ENCODE peak calls at places on chromosomes 4 and X, in seven cellular contexts. R is astrocyte of the spinal cord; G is CD4-positive, CD25-positive, alpha-beta regulatory T cell; F is HFF-Myc; S is adipocyte; K is mucosa of descending colon; I is transverse colon. M is an unnamed sample.

GRCh38 chr4:152224872-152225420 is 310.9 kb downstream of the FBXW7 start:
- DNase-seq in R (no peak), G (no peak), F (no peak), S (no peak), K (no peak), I (no peak), M (no peak)

GRCh38 chr4:155442267-155443105 is 65.7 kb upstream of the MAP9 start:
- DNase-seq in R (peak), G (no peak), F (peak), S (peak), K (peak), I (peak), M (peak)

GRCh38 chrX:130831347-130831722 is 71.7 kb downstream of the ENOX2 start:
- DNase-seq in R (no peak), G (no peak), F (no peak), S (no peak), K (no peak), I (no peak), M (no peak)

GRCh38 chr4:71167083-71167482 is 171.7 kb upstream of the SLC4A4 start:
- DNase-seq in R (no peak), G (no peak), F (no peak), S (no peak), K (no peak), I (no peak), M (no peak)

GRCh38 chrX:46704767-46705386 is 54.0 kb downstream of the SLC9A7 start:
- DNase-seq in R (peak), G (no peak), F (no peak), S (peak), K (no peak), I (no peak), M (no peak)

GRCh38 chrX:100424012-100424411 is 13.9 kb upstream of the PCDH19 start:
- DNase-seq in R (no peak), G (no peak), F (no peak), S (no peak), K (no peak), I (no peak), M (no peak)

GRCh38 chr4:70627620-70628019 is 924 bp upstream of the ENAM start:
- DNase-seq in R (no peak), G (no peak), F (no peak), S (peak), K (no peak), I (no peak), M (no peak)

GRCh38 chr4:121421594-121421993 is 40.8 kb upstream of the QRFPR start:
- DNase-seq in R (no peak), G (no peak), F (no peak), S (no peak), K (no peak), I (no peak), M (no peak)

GRCh38 chrX:47573334-47574095 is 8.7 kb upstream of the TIMP1 start:
- DNase-seq in R (peak), G (no peak), F (no peak), S (no peak), K (peak), I (peak), M (no peak)

GRCh38 chr4:160283081-160283480 is 1180.2 kb downstream of the RAPGEF2 start:
- DNase-seq in R (no peak), G (no peak), F (no peak), S (no peak), K (no peak), I (no peak), M (no peak)

GRCh38 chr4:141132689-141133145 is 552 bp downstream of the RNF150 start:
- DNase-seq in R (peak), G (no peak), F (no peak), S (peak), K (peak), I (peak), M (no peak)

GRCh38 chr4:156196722-156197121 is 243.1 kb upstream of the CTSO start:
- DNase-seq in R (no peak), G (no peak), F (no peak), S (no peak), K (no peak), I (no peak), M (no peak)

GRCh38 chr4:118389731-118390520 is 37.1 kb upstream of the PRSS12 start:
- DNase-seq in R (no peak), G (no peak), F (no peak), S (peak), K (no peak), I (no peak), M (no peak)

GRCh38 chrX:107599371-107599970 is 28.8 kb upstream of the PRPS1 start:
- DNase-seq in R (no peak), G (no peak), F (no peak), S (no peak), K (no peak), I (no peak), M (no peak)

GRCh38 chr4:30536231-30536630 is 183.9 kb upstream of the PCDH7 start:
- DNase-seq in R (peak), G (no peak), F (no peak), S (no peak), K (no peak), I (no peak), M (no peak)

GRCh38 chr4:113446019-113446418 is 315.5 kb downstream of the CAMK2D start:
- DNase-seq in R (peak), G (no peak), F (no peak), S (peak), K (no peak), I (no peak), M (no peak)

GRCh38 chr4:113449407-113449974 is 312.0 kb downstream of the CAMK2D start:
- DNase-seq in R (no peak), G (no peak), F (no peak), S (peak), K (no peak), I (no peak), M (no peak)

GRCh38 chr4:113445286-113445685 is 316.3 kb downstream of the CAMK2D start:
- DNase-seq in R (peak), G (no peak), F (peak), S (peak), K (no peak), I (peak), M (peak)

GRCh38 chr4:113447695-113448265 is 313.8 kb downstream of the CAMK2D start:
- DNase-seq in R (no peak), G (no peak), F (no peak), S (no peak), K (no peak), I (no peak), M (no peak)

DNA sequence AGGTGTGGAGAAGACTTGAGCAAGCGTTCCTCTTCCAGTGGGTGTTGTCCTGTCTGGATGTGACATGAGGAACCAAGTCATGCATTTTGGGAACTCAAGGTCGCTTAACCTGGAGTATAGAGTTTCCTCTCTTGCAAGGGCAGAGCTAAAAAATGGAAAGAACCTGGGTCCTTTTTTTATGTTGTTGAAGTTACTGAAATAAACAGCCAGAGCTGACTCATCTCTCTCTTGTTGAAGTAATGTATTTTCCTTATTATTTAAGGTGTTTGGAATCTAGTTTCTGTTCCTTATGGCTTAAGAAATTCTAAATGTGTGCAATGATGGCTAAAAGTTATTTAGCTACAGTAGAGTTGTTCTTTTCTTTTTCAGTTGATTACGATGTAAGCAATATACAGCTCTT is 314.5 kb downstream of the CAMK2D start:
- DNase-seq in R (no peak), G (no peak), F (no peak), S (no peak), K (no peak), I (no peak), M (no peak)
- H3K4me3 ChIP-seq in R (no peak), G (no peak), F (no peak), S (peak), K (no peak), I (no peak), M (no peak)

GRCh38 chr4:8754634-8755589 is 116.7 kb downstream of the HMX1 start:
- DNase-seq in R (no peak), G (no peak), F (no peak), S (no peak), K (peak), I (no peak), M (no peak)
- H3K4me3 ChIP-seq in R (no peak), G (no peak), F (no peak), S (no peak), K (no peak), I (no peak), M (no peak)

GRCh38 chr4:111681751-111682150 is 463.5 kb upstream of the FAM241A start:
- DNase-seq in R (no peak), G (no peak), F (no peak), S (no peak), K (no peak), I (no peak), M (no peak)
- H3K4me3 ChIP-seq in R (no peak), G (no peak), F (no peak), S (no peak), K (no peak), I (no peak), M (no peak)

GRCh38 chr4:54440394-54441223 is 211.5 kb downstream of the PDGFRA start:
- DNase-seq in R (peak), G (no peak), F (no peak), S (peak), K (no peak), I (no peak), M (no peak)
- H3K4me3 ChIP-seq in R (no peak), G (no peak), F (no peak), S (peak), K (no peak), I (no peak), M (peak)

DNA sequence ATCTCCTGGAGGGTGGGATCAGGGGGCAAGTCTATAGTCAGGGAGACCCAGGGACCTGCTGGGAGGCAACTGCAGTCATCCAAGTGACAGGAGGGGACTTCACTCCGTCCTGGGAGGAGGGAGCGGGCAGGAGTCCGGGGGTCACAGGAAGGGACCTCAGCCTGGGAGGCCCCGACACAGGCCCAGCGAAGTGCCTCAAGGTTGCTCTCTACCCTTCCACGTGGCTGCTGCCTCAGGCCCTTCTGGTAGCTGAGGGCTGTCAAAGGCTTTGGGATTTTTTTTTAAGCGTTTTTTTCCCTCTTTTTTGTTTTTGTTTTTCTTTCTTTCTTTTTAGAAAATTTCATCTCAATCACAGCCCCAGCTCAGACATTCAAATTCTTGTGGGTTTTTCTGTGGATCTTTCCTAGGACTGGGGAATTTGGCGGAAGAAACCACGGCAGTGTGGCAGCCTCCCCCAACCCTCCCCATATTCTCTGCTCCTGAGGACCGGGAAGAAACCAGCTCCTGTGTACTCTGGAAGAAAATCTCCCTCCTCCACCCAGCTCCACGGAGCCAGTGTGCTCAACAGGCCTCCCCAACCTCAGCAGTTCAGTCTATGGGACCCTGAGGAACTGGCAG is 1.4 kb upstream of the HAUS7 start:
- DNase-seq in R (peak), G (no peak), F (no peak), S (peak), K (no peak), I (no peak), M (no peak)
- H3K4me3 ChIP-seq in R (no peak), G (no peak), F (no peak), S (no peak), K (no peak), I (no peak), M (no peak)

GRCh38 chr4:48194986-48195773 is 61.1 kb upstream of the TXK start:
- DNase-seq in R (peak), G (no peak), F (peak), S (peak), K (no peak), I (no peak), M (no peak)
- H3K4me3 ChIP-seq in R (no peak), G (no peak), F (no peak), S (no peak), K (no peak), I (no peak), M (no peak)

GRCh38 chr4:188127157-188127874 is 11.9 kb upstream of the TRIML1 start:
- DNase-seq in R (peak), G (no peak), F (peak), S (peak), K (no peak), I (no peak), M (no peak)

GRCh38 chr4:188132232-188132631 is 7.0 kb upstream of the TRIML1 start:
- DNase-seq in R (no peak), G (no peak), F (no peak), S (no peak), K (no peak), I (no peak), M (no peak)

GRCh38 chr4:188130355-188130754 is 8.9 kb upstream of the TRIML1 start:
- DNase-seq in R (no peak), G (no peak), F (no peak), S (no peak), K (no peak), I (no peak), M (no peak)
- H3K4me3 ChIP-seq in R (no peak), G (no peak), F (no peak), S (no peak), K (no peak), I (no peak), M (no peak)

DNA sequence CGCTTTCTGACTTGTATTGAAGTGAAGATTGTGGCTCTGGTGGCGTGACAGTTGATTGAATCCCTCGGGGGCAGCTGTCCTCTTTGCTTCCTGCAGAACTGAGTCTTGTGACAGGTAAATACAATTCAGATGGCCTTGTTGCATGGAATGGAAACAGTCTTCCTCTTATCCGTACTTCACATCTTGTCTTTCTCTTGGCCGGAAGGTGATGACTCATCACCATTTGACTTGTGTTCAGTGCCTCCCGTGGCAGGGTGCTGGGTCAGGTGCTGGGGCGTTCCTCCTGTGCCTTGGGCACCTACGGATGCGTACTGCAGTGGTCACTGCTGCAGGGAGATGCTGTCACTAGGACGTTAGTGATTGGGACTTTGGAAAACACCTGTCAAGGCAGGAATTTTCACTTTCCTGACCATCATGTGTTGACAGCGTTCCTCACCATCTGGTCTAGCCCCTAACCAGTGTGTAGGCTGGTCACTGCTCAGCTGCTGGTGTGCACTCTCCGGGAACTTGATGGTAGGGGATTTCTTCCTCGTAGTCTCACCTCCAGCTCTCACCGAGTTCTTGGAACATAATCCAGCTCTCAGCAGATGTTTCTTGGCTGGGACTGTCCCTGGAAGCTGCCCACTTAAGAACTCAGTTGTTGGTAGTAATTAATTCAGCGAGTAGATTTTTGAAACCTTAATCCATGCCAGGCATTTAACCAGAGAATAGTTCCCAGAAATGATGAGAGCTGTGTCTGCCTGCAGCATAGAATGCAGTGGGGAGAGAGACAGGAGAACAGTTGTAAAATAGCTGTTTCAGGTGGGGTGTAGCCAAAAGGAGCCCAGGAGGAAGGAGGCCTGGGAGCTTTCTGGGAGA is 7.2 kb downstream of the TBC1D14 start:
- DNase-seq in R (no peak), G (peak), F (no peak), S (peak), K (peak), I (peak), M (no peak)
- H3K4me3 ChIP-seq in R (no peak), G (peak), F (no peak), S (no peak), K (no peak), I (no peak), M (no peak)